ENCODE peak calls at places on chromosomes 1 and 21, in seven cellular contexts. V is H9, C is kidney, B is WTC11, L is fibroblast of lung, X is heart left ventricle, J is tibial nerve. O is an unnamed sample.

GRCh38 chr21:16418663-16419062 is 688.9 kb downstream of the USP25 start:
- DNase-seq in V (no peak), C (no peak), B (no peak), L (peak), X (no peak), J (no peak), O (no peak)

GRCh38 chr1:60470231-60470630 is 396.7 kb upstream of the C1orf87 start:
- DNase-seq in V (no peak), C (no peak), B (no peak), L (peak), X (no peak), J (no peak), O (no peak)

GRCh38 chr21:27146268-27146667 is 179.4 kb upstream of the ADAMTS5 start:
- DNase-seq in V (no peak), C (no peak), B (no peak), L (no peak), X (no peak), J (no peak), O (no peak)

GRCh38 chr1:85102479-85102878 is 54.2 kb upstream of the MCOLN3 start:
- DNase-seq in V (no peak), C (no peak), B (no peak), L (no peak), X (no peak), J (no peak), O (no peak)

GRCh38 chr1:155983191-155984023 is 5.1 kb upstream of the ARHGEF2 start:
- DNase-seq in V (peak), C (peak), B (no peak), L (peak), X (peak), J (peak), O (peak)

GRCh38 chr1:203556047-203556851 is 62.3 kb downstream of the OPTC start:
- DNase-seq in V (peak), C (peak), B (peak), L (peak), X (peak), J (peak), O (peak)

GRCh38 chr21:16634522-16634914 is 878.3 kb upstream of the CXADR start:
- DNase-seq in V (peak), C (no peak), B (peak), L (no peak), X (no peak), J (no peak), O (no peak)

GRCh38 chr21:25396135-25396711 is 211.1 kb downstream of the MRPL39 start:
- DNase-seq in V (no peak), C (no peak), B (no peak), L (no peak), X (no peak), J (no peak), O (no peak)

GRCh38 chr1:113886417-113887391 is 677 bp downstream of the BCL2L15 start:
- DNase-seq in V (no peak), C (no peak), B (no peak), L (no peak), X (no peak), J (no peak), O (no peak)

GRCh38 chr1:43592051-43592665 is 57.8 kb upstream of the KDM4A start:
- DNase-seq in V (no peak), C (no peak), B (no peak), L (no peak), X (no peak), J (no peak), O (no peak)

GRCh38 chr1:169086603-169087455 is 19.7 kb upstream of the ATP1B1 start:
- DNase-seq in V (no peak), C (no peak), B (no peak), L (peak), X (no peak), J (no peak), O (no peak)

GRCh38 chr1:220880726-220881506 is 1.7 kb downstream of the HLX start:
- DNase-seq in V (peak), C (peak), B (no peak), L (peak), X (peak), J (no peak), O (no peak)

GRCh38 chr21:29155118-29155932 is 24.9 kb downstream of the MAP3K7CL start:
- DNase-seq in V (peak), C (peak), B (peak), L (peak), X (peak), J (peak), O (peak)

GRCh38 chr1:201594575-201595245 is 55.8 kb downstream of the NAV1 start:
- DNase-seq in V (peak), C (no peak), B (peak), L (no peak), X (no peak), J (no peak), O (no peak)

GRCh38 chr1:25610822-25611630 is 5.6 kb upstream of the MAN1C1 start:
- DNase-seq in V (no peak), C (no peak), B (no peak), L (no peak), X (no peak), J (no peak), O (no peak)

GRCh38 chr1:40922969-40923368 is 56.5 kb upstream of the CTPS1 start:
- DNase-seq in V (peak), C (peak), B (peak), L (no peak), X (no peak), J (no peak), O (no peak)

GRCh38 chr1:185846672-185847440 is 112.7 kb downstream of the HMCN1 start:
- DNase-seq in V (no peak), C (no peak), B (no peak), L (peak), X (no peak), J (no peak), O (no peak)

GRCh38 chr1:26358411-26359384 is 4.8 kb upstream of the CRYBG2 start:
- DNase-seq in V (peak), C (no peak), B (no peak), L (no peak), X (no peak), J (no peak), O (no peak)

GRCh38 chr1:164635784-164636729 is 77.1 kb downstream of the PBX1 start:
- DNase-seq in V (no peak), C (no peak), B (no peak), L (no peak), X (no peak), J (no peak), O (no peak)

GRCh38 chr1:101259744-101260148 is 22.9 kb downstream of the S1PR1 start:
- DNase-seq in V (no peak), C (no peak), B (no peak), L (peak), X (no peak), J (no peak), O (peak)
- TF ChIP-seq CTCF in V (no peak), C (no peak), B (no peak), L (no peak), X (no peak), J (no peak), O (no peak)

GRCh38 chr1:246281639-246282038 is 225.4 kb downstream of the SMYD3 start:
- DNase-seq in V (no peak), C (no peak), B (no peak), L (no peak), X (no peak), J (no peak), O (no peak)

GRCh38 chr1:246281195-246281594 is 225.9 kb downstream of the SMYD3 start:
- DNase-seq in V (no peak), C (no peak), B (no peak), L (no peak), X (no peak), J (no peak), O (no peak)

GRCh38 chr1:246280551-246280950 is 226.5 kb downstream of the SMYD3 start:
- DNase-seq in V (no peak), C (no peak), B (no peak), L (peak), X (no peak), J (no peak), O (no peak)

GRCh38 chr1:246275036-246275435 is 232.0 kb downstream of the SMYD3 start:
- DNase-seq in V (no peak), C (no peak), B (no peak), L (no peak), X (no peak), J (no peak), O (no peak)

GRCh38 chr1:246279402-246279801 is 227.7 kb downstream of the SMYD3 start:
- DNase-seq in V (no peak), C (no peak), B (no peak), L (no peak), X (no peak), J (no peak), O (no peak)
- TF ChIP-seq CTCF in V (no peak), C (no peak), B (no peak), L (no peak), X (no peak), J (no peak), O (no peak)

GRCh38 chr1:152460529-152460899 is 46.5 kb upstream of the CRNN start:
- DNase-seq in V (no peak), C (no peak), B (no peak), L (no peak), X (no peak), J (no peak), O (no peak)
- TF ChIP-seq CTCF in V (no peak), C (no peak), B (no peak), L (no peak), X (no peak), J (no peak), O (no peak)

DNA sequence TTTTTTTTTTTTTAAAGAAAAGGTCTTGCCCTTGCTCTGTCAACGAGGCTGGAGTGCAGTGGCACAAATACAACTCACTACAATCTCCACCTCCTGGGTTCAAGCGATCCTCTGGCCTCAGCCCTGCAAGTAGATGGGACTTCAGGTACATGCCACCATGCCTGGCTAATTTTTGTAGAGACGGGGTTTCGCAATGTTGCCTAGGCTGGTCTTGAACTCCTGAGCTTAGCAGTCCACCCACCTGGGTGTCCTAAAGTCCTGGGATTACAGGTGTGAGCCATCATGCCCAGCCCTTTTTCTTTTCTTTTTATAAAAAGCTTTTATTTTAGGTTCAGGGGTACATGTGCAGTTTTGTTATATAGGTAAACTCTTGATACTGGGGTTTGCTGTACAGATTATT is 47.2 kb downstream of the TLR5 start:
- DNase-seq in V (no peak), C (no peak), B (no peak), L (no peak), X (no peak), J (no peak), O (no peak)
- TF ChIP-seq CTCF in V (no peak), C (no peak), B (no peak), L (no peak), X (no peak), J (no peak), O (no peak)

DNA sequence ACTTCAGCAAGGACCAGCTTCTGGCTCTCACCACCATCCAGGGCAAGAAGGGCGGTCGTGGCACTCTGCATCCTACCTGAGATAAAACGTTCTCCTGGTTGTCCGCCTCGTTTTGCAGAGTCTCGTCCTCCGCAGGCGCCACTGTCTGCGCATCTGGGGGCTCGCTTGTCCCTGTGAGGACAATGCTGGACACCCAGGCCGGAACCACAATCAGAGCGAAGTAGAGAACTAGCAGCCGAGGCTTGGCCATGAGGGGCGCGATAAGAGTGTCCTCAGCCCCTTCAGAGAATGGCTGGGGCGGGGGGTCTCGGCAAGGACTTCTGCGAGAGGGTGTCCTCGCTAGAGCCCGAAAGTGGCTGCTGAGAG is 505 bp downstream of the OLFML2B start:
- DNase-seq in V (no peak), C (peak), B (no peak), L (no peak), X (no peak), J (no peak), O (no peak)
- TF ChIP-seq CTCF in V (no peak), C (no peak), B (no peak), L (no peak), X (no peak), J (no peak), O (no peak)

O was measured in AG09319.